ENCODE peak calls at places on chromosomes 2 and 18, in eight cellular contexts. One of them, this sample, is unnamed.

GRCh38 chr18:72910045-72910444 is 42.3 kb upstream of the NETO1 start:
- DNase-seq in activated T-cell treated with anti-CD3 and anti-CD28 coated beads, Interleukin-2, amount 50 U/mL, for 24 hours: no peak
- DNase-seq in C1 segment of cervical spinal cord: no peak
- DNase-seq in iris pigment epithelial cell: no peak
- DNase-seq in KBM-7: no peak
- DNase-seq in COR-L47: no peak
- DNase-seq in activated gamma-delta T cell treated with Interleukin-2 at 50 U/mL for 16 hours: no peak
- DNase-seq in ELR: no peak
- DNase-seq in this sample: peak

GRCh38 chr2:57890462-57890861 is 156.1 kb upstream of the VRK2 start:
- DNase-seq in activated T-cell treated with anti-CD3 and anti-CD28 coated beads, Interleukin-2, amount 50 U/mL, for 24 hours: no peak
- DNase-seq in C1 segment of cervical spinal cord: no peak
- DNase-seq in iris pigment epithelial cell: peak
- DNase-seq in KBM-7: no peak
- DNase-seq in COR-L47: no peak
- DNase-seq in activated gamma-delta T cell treated with Interleukin-2 at 50 U/mL for 16 hours: no peak
- DNase-seq in ELR: peak
- DNase-seq in this sample: peak

GRCh38 chr2:236632295-236633218 is 62.9 kb downstream of the ACKR3 start:
- DNase-seq in activated T-cell treated with anti-CD3 and anti-CD28 coated beads, Interleukin-2, amount 50 U/mL, for 24 hours: no peak
- DNase-seq in C1 segment of cervical spinal cord: no peak
- DNase-seq in iris pigment epithelial cell: no peak
- DNase-seq in KBM-7: no peak
- DNase-seq in COR-L47: no peak
- DNase-seq in activated gamma-delta T cell treated with Interleukin-2 at 50 U/mL for 16 hours: no peak
- DNase-seq in ELR: no peak
- DNase-seq in this sample: no peak

GRCh38 chr2:226124548-226125011 is 675.0 kb downstream of the IRS1 start:
- DNase-seq in activated T-cell treated with anti-CD3 and anti-CD28 coated beads, Interleukin-2, amount 50 U/mL, for 24 hours: no peak
- DNase-seq in C1 segment of cervical spinal cord: no peak
- DNase-seq in iris pigment epithelial cell: peak
- DNase-seq in KBM-7: no peak
- DNase-seq in COR-L47: no peak
- DNase-seq in activated gamma-delta T cell treated with Interleukin-2 at 50 U/mL for 16 hours: no peak
- DNase-seq in ELR: peak
- DNase-seq in this sample: no peak

GRCh38 chr2:165647409-165647808 is 146.6 kb downstream of the GALNT3 start:
- DNase-seq in activated T-cell treated with anti-CD3 and anti-CD28 coated beads, Interleukin-2, amount 50 U/mL, for 24 hours: no peak
- DNase-seq in C1 segment of cervical spinal cord: no peak
- DNase-seq in iris pigment epithelial cell: no peak
- DNase-seq in KBM-7: no peak
- DNase-seq in COR-L47: no peak
- DNase-seq in activated gamma-delta T cell treated with Interleukin-2 at 50 U/mL for 16 hours: no peak
- DNase-seq in ELR: no peak
- DNase-seq in this sample: no peak

GRCh38 chr2:224263571-224264043 is 138.3 kb downstream of the FAM124B start:
- DNase-seq in activated T-cell treated with anti-CD3 and anti-CD28 coated beads, Interleukin-2, amount 50 U/mL, for 24 hours: no peak
- DNase-seq in C1 segment of cervical spinal cord: no peak
- DNase-seq in iris pigment epithelial cell: peak
- DNase-seq in KBM-7: no peak
- DNase-seq in COR-L47: no peak
- DNase-seq in activated gamma-delta T cell treated with Interleukin-2 at 50 U/mL for 16 hours: no peak
- DNase-seq in ELR: peak
- DNase-seq in this sample: peak

GRCh38 chr2:57549642-57550102 is 496.9 kb upstream of the VRK2 start:
- DNase-seq in activated T-cell treated with anti-CD3 and anti-CD28 coated beads, Interleukin-2, amount 50 U/mL, for 24 hours: no peak
- DNase-seq in C1 segment of cervical spinal cord: no peak
- DNase-seq in iris pigment epithelial cell: peak
- DNase-seq in KBM-7: peak
- DNase-seq in COR-L47: peak
- DNase-seq in activated gamma-delta T cell treated with Interleukin-2 at 50 U/mL for 16 hours: no peak
- DNase-seq in ELR: peak
- DNase-seq in this sample: peak

GRCh38 chr2:138829326-138829725 is 49.1 kb upstream of the NXPH2 start:
- DNase-seq in activated T-cell treated with anti-CD3 and anti-CD28 coated beads, Interleukin-2, amount 50 U/mL, for 24 hours: peak
- DNase-seq in C1 segment of cervical spinal cord: no peak
- DNase-seq in iris pigment epithelial cell: peak
- DNase-seq in KBM-7: peak
- DNase-seq in COR-L47: peak
- DNase-seq in activated gamma-delta T cell treated with Interleukin-2 at 50 U/mL for 16 hours: peak
- DNase-seq in ELR: peak
- DNase-seq in this sample: peak

GRCh38 chr2:231028890-231029289 is 8.4 kb upstream of the C2orf72 start:
- DNase-seq in activated T-cell treated with anti-CD3 and anti-CD28 coated beads, Interleukin-2, amount 50 U/mL, for 24 hours: no peak
- DNase-seq in C1 segment of cervical spinal cord: no peak
- DNase-seq in iris pigment epithelial cell: no peak
- DNase-seq in KBM-7: no peak
- DNase-seq in COR-L47: no peak
- DNase-seq in activated gamma-delta T cell treated with Interleukin-2 at 50 U/mL for 16 hours: no peak
- DNase-seq in ELR: no peak
- DNase-seq in this sample: no peak

GRCh38 chr18:75588412-75588811 is 160.9 kb upstream of the SMIM21 start:
- DNase-seq in activated T-cell treated with anti-CD3 and anti-CD28 coated beads, Interleukin-2, amount 50 U/mL, for 24 hours: no peak
- DNase-seq in C1 segment of cervical spinal cord: no peak
- DNase-seq in iris pigment epithelial cell: no peak
- DNase-seq in KBM-7: no peak
- DNase-seq in COR-L47: no peak
- DNase-seq in activated gamma-delta T cell treated with Interleukin-2 at 50 U/mL for 16 hours: no peak
- DNase-seq in ELR: no peak
- DNase-seq in this sample: no peak

This sample was measured in brain microvascular endothelial cell.